ENCODE peak calls at places on chromosomes 16 and 17, in seven cellular contexts. Q is activated CD8-positive, alpha-beta T cell treated with anti-CD3 and anti-CD28 coated beads, Interleukin-2, amount 10 ng/mL, durations not matched to agents 7 days and 5 days; X is iPS-NIHi11; H is NCI-H2171 treated with DMSO at 0.1 percent for 48 hours; D is H54; E is activated CD4-positive, alpha-beta T cell treated with anti-CD3 and anti-CD28 coated beads, Interleukin-2, amount 50 U/mL, for 4 hours; O is HT1080. Z is an unnamed sample.

GRCh38 chr17:58303981-58304734 is 23.4 kb upstream of the MPO start:
- DNase-seq in H (peak; percentile 98), X (peak; percentile 94), O (peak; percentile 49), D (peak; percentile 95), Q (peak; percentile 74), E (peak; percentile 46), Z (peak; percentile 89)

GRCh38 chr17:39231587-39232551 is 6.1 kb upstream of the STAC2 start:
- DNase-seq in E (peak; percentile 44), X (peak; percentile 84), D (no peak), H (peak; percentile 70), Q (peak; percentile 67), O (no peak), Z (peak; percentile 93)

GRCh38 chr17:9389116-9389515 is 186.5 kb downstream of the STX8 start:
- DNase-seq in H (no peak), D (peak; percentile 11), X (no peak), Q (no peak), O (peak; percentile 71), E (no peak), Z (no peak)

GRCh38 chr16:55625843-55626242 is 29.9 kb upstream of the SLC6A2 start:
- DNase-seq in E (no peak), X (no peak), Q (no peak), O (no peak), H (no peak), D (no peak), Z (no peak)

GRCh38 chr16:54519161-54519685 is 232.6 kb upstream of the IRX3 start:
- DNase-seq in D (no peak), Q (no peak), H (no peak), O (no peak), X (no peak), E (no peak), Z (no peak)

GRCh38 chr16:73213761-73214480 is 166.0 kb upstream of the ZFHX3 start:
- DNase-seq in D (no peak), E (no peak), Q (no peak), H (peak; percentile 95), X (no peak), O (no peak), Z (no peak)

GRCh38 chr16:50296807-50297206 is 30.5 kb downstream of the ADCY7 start:
- DNase-seq in O (no peak), H (no peak), Q (no peak), X (no peak), E (no peak), D (no peak), Z (peak; percentile 40)

GRCh38 chr17:61451538-61452300 is 503 bp upstream of the TBX4 start:
- DNase-seq in H (no peak), D (no peak), X (peak; percentile 67), O (no peak), E (no peak), Q (no peak), Z (no peak)

GRCh38 chr17:48307814-48308411 is 122.1 kb downstream of the SKAP1 start:
- DNase-seq in O (peak; percentile 57), X (peak; percentile 42), E (peak; percentile 41), H (peak; percentile 37), Q (peak; percentile 63), D (peak; percentile 32), Z (peak; percentile 74)

GRCh38 chr17:40178660-40179059 is 1.4 kb downstream of the RAPGEFL1 start:
- DNase-seq in H (no peak), D (no peak), X (no peak), E (no peak), Q (no peak), O (no peak), Z (no peak)

GRCh38 chr16:58843675-58844074 is 109.6 kb upstream of the GOT2 start:
- DNase-seq in O (peak; percentile 15), H (peak; percentile 20), Q (no peak), E (no peak), X (peak; percentile 18), D (no peak), Z (peak; percentile 46)

GRCh38 chr16:10151718-10152117 is 30.5 kb downstream of the GRIN2A start:
- DNase-seq in H (no peak), X (no peak), O (no peak), D (no peak), Q (no peak), E (no peak), Z (no peak)

GRCh38 chr16:58001781-58002410 is 689 bp downstream of the USB1 start:
- DNase-seq in X (no peak), Q (no peak), E (no peak), H (no peak), O (peak; percentile 18), D (no peak), Z (no peak)

GRCh38 chr17:21532763-21533385 is 156.7 kb downstream of the KCNJ12 start:
- DNase-seq in D (no peak), E (no peak), X (no peak), H (no peak), Q (no peak), O (no peak), Z (no peak)

GRCh38 chr17:58231644-58232043 is 6.7 kb upstream of the LPO start:
- DNase-seq in H (no peak), Q (no peak), D (no peak), O (peak; percentile 30), X (no peak), E (no peak), Z (no peak)

GRCh38 chr16:70496513-70496912 is 26.8 kb downstream of the COG4 start:
- DNase-seq in Q (no peak), H (no peak), X (no peak), E (no peak), O (no peak), D (no peak), Z (no peak)

GRCh38 chr16:81786321-81786720 is 7.2 kb downstream of the PLCG2 start:
- DNase-seq in E (no peak), Q (no peak), D (peak; percentile 51), O (peak; percentile 52), H (no peak), X (no peak), Z (no peak)

GRCh38 chr17:74623693-74624093 is at the start of gene CD300E:
- DNase-seq in Q (no peak), D (no peak), E (no peak), H (no peak), O (no peak), X (no peak), Z (no peak)

GRCh38 chr17:58249270-58250133 is 11.1 kb downstream of the LPO start:
- DNase-seq in Q (peak; percentile 79), O (peak; percentile 30), X (peak; percentile 96), H (peak; percentile 91), D (peak; percentile 83), E (peak; percentile 71), Z (peak; percentile 78)

GRCh38 chr17:43471801-43472200 is 12.0 kb upstream of the DHX8 start:
- DNase-seq in E (no peak), O (peak; percentile 18), Q (no peak), D (no peak), X (no peak), H (no peak), Z (no peak)

GRCh38 chr17:49845210-49845782 is 2.6 kb downstream of the TAC4 start:
- DNase-seq in X (no peak), O (no peak), E (no peak), Q (no peak), H (no peak), D (no peak), Z (no peak)

GRCh38 chr17:19310151-19310550 is 52.4 kb downstream of the B9D1 start:
- DNase-seq in Q (no peak), H (no peak), E (no peak), D (no peak), O (no peak), X (no peak), Z (no peak)

GRCh38 chr16:457732-458400 is 32.4 kb downstream of the RAB11FIP3 start:
- DNase-seq in Q (no peak), X (no peak), E (no peak), H (peak; percentile 3), D (no peak), O (no peak), Z (peak; percentile 14)

GRCh38 chr17:36722903-36723263 is 121.5 kb downstream of the MRM1 start:
- DNase-seq in E (no peak), H (no peak), D (no peak), X (no peak), O (no peak), Q (no peak), Z (no peak)

GRCh38 chr17:557371-557770 is 157.3 kb downstream of the VPS53 start:
- DNase-seq in E (no peak), X (no peak), O (peak; percentile 52), D (peak; percentile 23), H (no peak), Q (no peak), Z (no peak)